ENCODE peak calls at places on chromosomes 7 and 10, in ten cellular contexts. S, I, N, B, T, V, F, E, Q and H are unnamed samples.

GRCh38 chr10:96743988-96744585 is 23.8 kb upstream of the PIK3AP1 start:
- DNase-seq in S (peak; percentile 31), I (peak; percentile 33), N (no peak), B (peak; percentile 16), T (no peak), V (peak; percentile 71), F (no peak), E (peak; percentile 55), Q (no peak), H (peak; percentile 50)

GRCh38 chr7:17307558-17307957 is 9.1 kb downstream of the AHR start:
- DNase-seq in S (no peak), I (no peak), N (no peak), B (peak; percentile 50), T (no peak), V (no peak), F (no peak), E (no peak), Q (no peak), H (no peak)

GRCh38 chr7:2719007-2719406 is 31.0 kb downstream of the AMZ1 start:
- DNase-seq in S (no peak), I (peak; percentile 89), N (peak; percentile 37), B (peak; percentile 15), T (no peak), V (peak; percentile 55), F (peak; percentile 25), E (peak; percentile 70), Q (no peak), H (peak; percentile 78)

GRCh38 chr7:18509491-18509890 is 13.9 kb downstream of the HDAC9 start:
- DNase-seq in S (no peak), I (no peak), N (no peak), B (no peak), T (no peak), V (no peak), F (no peak), E (no peak), Q (no peak), H (no peak)

GRCh38 chr10:119189811-119190282 is 11.2 kb upstream of the PRDX3 start:
- DNase-seq in S (no peak), I (no peak), N (no peak), B (no peak), T (no peak), V (no peak), F (no peak), E (no peak), Q (peak; percentile 50), H (no peak)

GRCh38 chr7:124552217-124552616 is 213.4 kb downstream of the GPR37 start:
- DNase-seq in S (no peak), I (no peak), N (no peak), B (no peak), T (no peak), V (no peak), F (peak; percentile 26), E (no peak), Q (no peak), H (no peak)

GRCh38 chr10:5843814-5844705 is 30.8 kb upstream of the GDI2 start:
- DNase-seq in S (no peak), I (no peak), N (no peak), B (no peak), T (no peak), V (peak; percentile 68), F (no peak), E (no peak), Q (no peak), H (no peak)

GRCh38 chr7:63071920-63072319 is 926.7 kb upstream of the ZNF722 start:
- DNase-seq in S (no peak), I (no peak), N (no peak), B (no peak), T (no peak), V (no peak), F (no peak), E (no peak), Q (no peak), H (no peak)

GRCh38 chr7:75639071-75639892 is 99.5 kb downstream of the HIP1 start:
- DNase-seq in S (peak; percentile 61), I (peak; percentile 93), N (peak; percentile 64), B (peak; percentile 57), T (no peak), V (peak; percentile 41), F (peak; percentile 21), E (no peak), Q (no peak), H (peak; percentile 85)

GRCh38 chr10:114502071-114502470 is 97.8 kb upstream of the AFAP1L2 start:
- DNase-seq in S (no peak), I (no peak), N (no peak), B (no peak), T (no peak), V (no peak), F (no peak), E (no peak), Q (no peak), H (no peak)

GRCh38 chr7:84247591-84247990 is 53.0 kb upstream of the SEMA3A start:
- DNase-seq in S (no peak), I (no peak), N (no peak), B (peak; percentile 57), T (no peak), V (no peak), F (peak; percentile 92), E (no peak), Q (no peak), H (no peak)

GRCh38 chr10:24289235-24289634 is 80.3 kb downstream of the KIAA1217 start:
- DNase-seq in S (no peak), I (no peak), N (no peak), B (no peak), T (no peak), V (no peak), F (no peak), E (no peak), Q (no peak), H (no peak)
- H3K9me2 ChIP-seq in S (no peaks in the 10 kb centered on the region), I (no peaks in the 10 kb centered on the region), N (no peaks in the 10 kb centered on the region), B (no peaks in the 10 kb centered on the region), T (no peaks in the 10 kb centered on the region), V (no peaks in the 10 kb centered on the region), F (no peaks in the 10 kb centered on the region), E (no peaks in the 10 kb centered on the region), Q (no peaks in the 10 kb centered on the region), H (peaks cover 5% of the 10 kb centered on the region)

DNA sequence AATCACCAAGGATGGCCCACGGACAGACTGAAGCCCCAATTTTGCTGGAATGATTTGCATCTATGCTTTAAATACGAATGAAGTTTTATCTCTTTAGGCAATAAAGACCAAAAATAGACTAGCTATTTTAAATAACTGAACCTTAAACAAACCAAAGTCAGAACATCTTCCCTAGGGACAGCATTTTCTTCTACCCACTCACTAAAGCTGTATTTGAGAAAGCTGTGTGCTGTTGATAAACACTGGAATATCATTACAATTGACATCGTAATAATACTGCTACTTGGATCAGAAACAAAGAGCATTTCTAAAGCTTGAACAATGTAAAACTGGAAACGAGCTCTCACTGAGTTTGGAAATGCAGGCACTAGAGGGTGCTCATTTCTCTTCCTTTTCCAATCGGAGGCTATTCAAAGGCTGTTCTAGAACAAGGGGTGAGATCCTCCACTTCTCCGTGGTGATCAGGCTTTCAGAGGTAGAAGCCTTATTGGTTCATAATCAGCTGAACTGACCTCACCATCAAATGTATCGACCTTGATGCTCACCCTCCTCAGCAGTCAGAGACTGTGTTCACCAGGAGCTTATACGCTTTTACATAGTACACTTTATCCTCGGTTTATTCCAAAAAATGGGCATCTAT is 225.3 kb upstream of the PRSS1 start:
- DNase-seq in S (no peak), I (no peak), N (no peak), B (peak; percentile 24), T (no peak), V (no peak), F (no peak), E (no peak), Q (no peak), H (no peak)
- H3K4me2 ChIP-seq in S (no peak overlapping the region), I (no peak overlapping the region), N (no peak overlapping the region), B (no peak overlapping the region), T (no peak overlapping the region), V (no peak overlapping the region), F (no peak overlapping the region), E (no peak overlapping the region), Q (no peak overlapping the region), H (no peak overlapping the region)

GRCh38 chr7:140039071-140039470 is 23.7 kb downstream of the PARP12 start:
- DNase-seq in S (no peak), I (no peak), N (no peak), B (no peak), T (no peak), V (no peak), F (no peak), E (no peak), Q (no peak), H (no peak)

GRCh38 chr7:140041626-140042385 is 20.9 kb downstream of the PARP12 start:
- DNase-seq in S (no peak), I (no peak), N (no peak), B (peak; percentile 20), T (no peak), V (no peak), F (no peak), E (no peak), Q (no peak), H (no peak)

GRCh38 chr7:140036224-140036651 is 26.5 kb downstream of the PARP12 start:
- DNase-seq in S (no peak), I (peak; percentile 88), N (no peak), B (no peak), T (no peak), V (no peak), F (no peak), E (no peak), Q (no peak), H (no peak)

GRCh38 chr7:140042386-140042670 is 20.4 kb downstream of the PARP12 start:
- DNase-seq in S (no peak), I (no peak), N (no peak), B (no peak), T (no peak), V (no peak), F (no peak), E (no peak), Q (no peak), H (no peak)

DNA sequence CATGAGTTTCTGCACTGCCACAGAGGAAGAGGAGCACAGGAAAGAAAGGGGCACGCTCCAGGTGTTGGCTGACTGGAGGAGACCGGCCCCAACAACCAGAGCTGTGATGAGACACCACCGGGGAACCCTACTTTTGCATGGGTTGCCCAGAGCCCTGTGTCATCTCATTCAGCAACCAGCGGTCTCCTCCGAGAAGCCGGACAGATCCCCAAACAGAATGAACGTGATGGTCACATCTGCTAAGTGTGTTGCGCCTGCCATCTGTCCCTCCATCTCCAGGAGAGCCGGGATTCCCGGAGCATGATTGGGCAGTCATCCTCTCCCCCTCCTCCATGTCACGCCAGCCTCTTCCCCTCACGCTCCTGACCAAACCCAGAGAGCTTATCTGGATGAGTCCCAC is 22.9 kb downstream of the PARP12 start:
- DNase-seq in S (no peak), I (no peak), N (no peak), B (no peak), T (no peak), V (no peak), F (no peak), E (no peak), Q (no peak), H (no peak)
- H3K9me2 ChIP-seq in S (no peaks in the 10 kb centered on the region), I (no peaks in the 10 kb centered on the region), N (no peaks in the 10 kb centered on the region), B (no peaks in the 10 kb centered on the region), T (no peaks in the 10 kb centered on the region), V (no peaks in the 10 kb centered on the region), F (no peaks in the 10 kb centered on the region), E (no peaks in the 10 kb centered on the region), Q (no peaks in the 10 kb centered on the region), H (no peaks in the 10 kb centered on the region)

DNA sequence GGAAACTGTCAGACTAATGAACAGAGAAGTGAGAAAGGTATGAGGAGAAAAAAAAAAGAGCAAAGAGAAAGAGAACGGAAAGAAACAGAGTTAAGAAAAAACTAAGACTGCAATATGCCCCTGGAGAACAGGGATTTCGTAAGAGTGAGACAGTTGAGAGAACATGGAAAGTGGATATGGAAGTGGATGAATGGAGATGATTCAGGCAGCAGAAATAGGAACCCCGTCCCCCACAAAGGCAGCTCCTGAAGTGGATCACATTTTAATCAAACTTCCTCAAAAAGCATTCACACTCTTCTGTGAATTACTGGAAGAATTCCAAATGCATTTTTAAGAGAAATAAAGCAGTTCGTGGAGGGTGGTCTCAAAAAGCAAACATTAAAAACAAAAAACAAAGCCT is 214.1 kb downstream of the FANK1 start:
- DNase-seq in S (no peak), I (no peak), N (no peak), B (peak; percentile 67), T (no peak), V (no peak), F (no peak), E (no peak), Q (no peak), H (no peak)
- H3K4me2 ChIP-seq in S (peak overlapping the region; percentile 20), I (no peak overlapping the region), N (no peak overlapping the region), B (peak overlapping the region; percentile 52), T (no peak overlapping the region), V (no peak overlapping the region), F (no peak overlapping the region), E (no peak overlapping the region), Q (no peak overlapping the region), H (no peak overlapping the region)